ENCODE peak calls at places on chromosomes 3 and 15, in four cellular contexts. One of them, this sample, is unnamed.

GRCh38 chr15:64017082-64017588 is 29.1 kb downstream of the DAPK2 start:
- DNase-seq in stomach: no peak
- DNase-seq in K562: no peak
- DNase-seq in esophagus muscularis mucosa: no peak
- DNase-seq in this sample: no peak

GRCh38 chr15:52113246-52113645 is 671 bp upstream of the BCL2L10 start:
- DNase-seq in stomach: no peak
- DNase-seq in K562: no peak
- DNase-seq in esophagus muscularis mucosa: no peak
- DNase-seq in this sample: no peak

GRCh38 chr3:15205934-15206661 is at the start of gene CAPN7:
- DNase-seq in stomach: peak
- DNase-seq in K562: peak
- DNase-seq in esophagus muscularis mucosa: peak
- DNase-seq in this sample: peak

GRCh38 chr3:138197058-138197457 is 10.0 kb downstream of the ARMC8 start:
- DNase-seq in stomach: no peak
- DNase-seq in K562: peak
- DNase-seq in esophagus muscularis mucosa: no peak
- DNase-seq in this sample: no peak

GRCh38 chr3:112115806-112116383 is 17.2 kb downstream of the GCSAM start:
- DNase-seq in stomach: no peak
- DNase-seq in K562: no peak
- DNase-seq in esophagus muscularis mucosa: peak
- DNase-seq in this sample: no peak

GRCh38 chr3:52839268-52839575 is 4.4 kb upstream of the MUSTN1 start:
- DNase-seq in stomach: no peak
- DNase-seq in K562: no peak
- DNase-seq in esophagus muscularis mucosa: no peak
- DNase-seq in this sample: no peak

GRCh38 chr3:183654727-183655126 is 19.3 kb downstream of the KLHL24 start:
- DNase-seq in stomach: no peak
- DNase-seq in K562: no peak
- DNase-seq in esophagus muscularis mucosa: no peak
- DNase-seq in this sample: no peak

GRCh38 chr15:35013370-35013769 is 25.3 kb upstream of the ZNF770 start:
- DNase-seq in stomach: no peak
- DNase-seq in K562: no peak
- DNase-seq in esophagus muscularis mucosa: no peak
- DNase-seq in this sample: no peak

GRCh38 chr3:133130168-133130567 is 92.0 kb downstream of the TMEM108 start:
- DNase-seq in stomach: no peak
- DNase-seq in K562: no peak
- DNase-seq in esophagus muscularis mucosa: no peak
- DNase-seq in this sample: no peak

GRCh38 chr15:66761723-66762595 is 59.9 kb downstream of the SMAD6 start:
- DNase-seq in stomach: no peak
- DNase-seq in K562: no peak
- DNase-seq in esophagus muscularis mucosa: no peak
- DNase-seq in this sample: no peak

GRCh38 chr3:73766599-73767378 is 142.0 kb upstream of the PDZRN3 start:
- DNase-seq in stomach: no peak
- DNase-seq in K562: no peak
- DNase-seq in esophagus muscularis mucosa: no peak
- DNase-seq in this sample: peak

GRCh38 chr3:172044833-172045585 is 5.6 kb downstream of the FNDC3B start:
- DNase-seq in stomach: no peak
- DNase-seq in K562: no peak
- DNase-seq in esophagus muscularis mucosa: no peak
- DNase-seq in this sample: no peak

GRCh38 chr3:148643389-148643840 is 54.3 kb upstream of the AGTR1 start:
- DNase-seq in stomach: no peak
- DNase-seq in K562: no peak
- DNase-seq in esophagus muscularis mucosa: no peak
- DNase-seq in this sample: no peak

GRCh38 chr15:58062983-58063382 is 2.5 kb downstream of the ALDH1A2 start:
- DNase-seq in stomach: no peak
- DNase-seq in K562: no peak
- DNase-seq in esophagus muscularis mucosa: no peak
- DNase-seq in this sample: no peak

GRCh38 chr3:36381311-36381956 is 1.1 kb downstream of the STAC start:
- DNase-seq in stomach: no peak
- DNase-seq in K562: no peak
- DNase-seq in esophagus muscularis mucosa: peak
- DNase-seq in this sample: no peak

GRCh38 chr15:31202953-31203352 is 101.4 kb upstream of the TRPM1 start:
- DNase-seq in stomach: no peak
- DNase-seq in K562: no peak
- DNase-seq in esophagus muscularis mucosa: no peak
- DNase-seq in this sample: no peak

GRCh38 chr3:32117324-32117723 is 10.9 kb downstream of the GPD1L start:
- DNase-seq in stomach: no peak
- DNase-seq in K562: no peak
- DNase-seq in esophagus muscularis mucosa: no peak
- DNase-seq in this sample: no peak

GRCh38 chr3:149539491-149539890 is 65.0 kb downstream of the TM4SF4 start:
- DNase-seq in stomach: no peak
- DNase-seq in K562: no peak
- DNase-seq in esophagus muscularis mucosa: no peak
- DNase-seq in this sample: no peak

GRCh38 chr15:70833897-70834765 is 19.8 kb downstream of the LARP6 start:
- DNase-seq in stomach: no peak
- DNase-seq in K562: no peak
- DNase-seq in esophagus muscularis mucosa: peak
- DNase-seq in this sample: no peak

GRCh38 chr15:47720555-47720954 is 3.2 kb downstream of the SEMA6D start:
- DNase-seq in stomach: no peak
- DNase-seq in K562: no peak
- DNase-seq in esophagus muscularis mucosa: no peak
- DNase-seq in this sample: no peak

GRCh38 chr15:42239528-42240245 is 31.6 kb upstream of the VPS39 start:
- DNase-seq in stomach: no peak
- DNase-seq in K562: no peak
- DNase-seq in esophagus muscularis mucosa: no peak
- DNase-seq in this sample: no peak

GRCh38 chr3:100613721-100614390 is 4.5 kb downstream of the ADGRG7 start:
- DNase-seq in stomach: no peak
- DNase-seq in K562: no peak
- DNase-seq in esophagus muscularis mucosa: no peak
- DNase-seq in this sample: no peak

GRCh38 chr3:141456328-141456689 is 30.5 kb upstream of the RASA2 start:
- DNase-seq in stomach: no peak
- DNase-seq in K562: no peak
- DNase-seq in esophagus muscularis mucosa: no peak
- DNase-seq in this sample: no peak

GRCh38 chr3:144058713-144059112 is 87.1 kb downstream of the DIPK2A start:
- DNase-seq in stomach: no peak
- DNase-seq in K562: no peak
- DNase-seq in esophagus muscularis mucosa: no peak
- DNase-seq in this sample: no peak

GRCh38 chr15:73330206-73331051 is 38.3 kb downstream of the HCN4 start:
- DNase-seq in stomach: no peak
- DNase-seq in K562: no peak
- DNase-seq in esophagus muscularis mucosa: no peak
- DNase-seq in this sample: peak

GRCh38 chr15:67092726-67093125 is 27.3 kb downstream of the SMAD3 start:
- DNase-seq in stomach: no peak
- DNase-seq in K562: no peak
- DNase-seq in esophagus muscularis mucosa: no peak
- DNase-seq in this sample: no peak

GRCh38 chr3:138465927-138466326 is 31.5 kb downstream of the ESYT3 start:
- DNase-seq in stomach: no peak
- DNase-seq in K562: no peak
- DNase-seq in esophagus muscularis mucosa: peak
- DNase-seq in this sample: no peak

GRCh38 chr3:58063424-58063823 is 55.2 kb downstream of the FLNB start:
- DNase-seq in stomach: peak
- DNase-seq in K562: peak
- DNase-seq in esophagus muscularis mucosa: no peak
- DNase-seq in this sample: peak

GRCh38 chr15:38062679-38063078 is 128.2 kb downstream of the TMCO5A start:
- DNase-seq in stomach: no peak
- DNase-seq in K562: no peak
- DNase-seq in esophagus muscularis mucosa: no peak
- DNase-seq in this sample: no peak

GRCh38 chr3:14698601-14699244 is 23.8 kb downstream of the C3orf20 start:
- DNase-seq in stomach: no peak
- DNase-seq in K562: no peak
- DNase-seq in esophagus muscularis mucosa: no peak
- DNase-seq in this sample: no peak

GRCh38 chr3:118988198-118988842 is 46.3 kb downstream of the IGSF11 start:
- DNase-seq in stomach: no peak
- DNase-seq in K562: no peak
- DNase-seq in esophagus muscularis mucosa: no peak
- DNase-seq in this sample: no peak
- H3K4me3 ChIP-seq in stomach: no peak
- H3K4me3 ChIP-seq in K562: no peak
- H3K4me3 ChIP-seq in esophagus muscularis mucosa: no peak
- H3K4me3 ChIP-seq in this sample: no peak

GRCh38 chr15:92925409-92925808 is 25.3 kb downstream of the CHD2 start:
- DNase-seq in stomach: no peak
- DNase-seq in K562: no peak
- DNase-seq in esophagus muscularis mucosa: no peak
- DNase-seq in this sample: no peak
- H3K27ac ChIP-seq in stomach: no peak
- H3K27ac ChIP-seq in K562: no peak
- H3K27ac ChIP-seq in esophagus muscularis mucosa: no peak
- H3K27ac ChIP-seq in this sample: no peak

GRCh38 chr3:191362036-191362435 is 31.7 kb upstream of the UTS2B start:
- DNase-seq in stomach: no peak
- DNase-seq in K562: no peak
- DNase-seq in esophagus muscularis mucosa: no peak
- DNase-seq in this sample: no peak

GRCh38 chr3:191362524-191363090 is 32.3 kb upstream of the UTS2B start:
- DNase-seq in stomach: no peak
- DNase-seq in K562: no peak
- DNase-seq in esophagus muscularis mucosa: no peak
- DNase-seq in this sample: no peak

GRCh38 chr3:191363221-191363620 is 32.9 kb upstream of the UTS2B start:
- DNase-seq in stomach: no peak
- DNase-seq in K562: no peak
- DNase-seq in esophagus muscularis mucosa: no peak
- DNase-seq in this sample: no peak

GRCh38 chr3:191369081-191370010 is 39.0 kb upstream of the UTS2B start:
- DNase-seq in stomach: no peak
- DNase-seq in K562: no peak
- DNase-seq in esophagus muscularis mucosa: no peak
- DNase-seq in this sample: no peak

DNA sequence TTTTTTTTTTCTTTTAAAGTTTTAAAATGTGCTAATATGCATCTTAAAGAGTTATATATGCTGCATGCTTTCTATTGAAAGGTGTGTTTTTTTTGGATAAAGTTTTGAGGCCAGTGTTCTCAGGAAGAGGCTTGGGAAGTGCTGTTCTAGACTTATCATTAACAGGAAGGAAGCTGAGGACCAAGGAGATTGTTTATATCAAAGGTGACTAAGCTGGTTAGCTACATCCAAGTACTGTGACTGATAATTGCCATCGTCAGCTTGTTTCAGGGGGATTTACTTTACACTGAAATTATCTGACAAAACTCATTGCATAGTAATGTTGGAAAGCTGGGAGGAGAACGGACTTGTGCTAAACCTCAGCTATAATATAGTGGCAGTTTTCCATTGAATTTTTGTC is 36.3 kb upstream of the UTS2B start:
- DNase-seq in stomach: no peak
- DNase-seq in K562: peak
- DNase-seq in esophagus muscularis mucosa: no peak
- DNase-seq in this sample: no peak
- TF ChIP-seq POLR2AphosphoS5 in stomach: no peak
- TF ChIP-seq POLR2AphosphoS5 in K562: no peak
- TF ChIP-seq POLR2AphosphoS5 in esophagus muscularis mucosa: no peak
- TF ChIP-seq POLR2AphosphoS5 in this sample: no peak

GRCh38 chr3:101685870-101686307 is 629 bp downstream of the RPL24 start:
- DNase-seq in stomach: no peak
- DNase-seq in K562: no peak
- DNase-seq in esophagus muscularis mucosa: no peak
- DNase-seq in this sample: no peak

GRCh38 chr3:101689291-101689690 is 2.8 kb upstream of the RPL24 start:
- DNase-seq in stomach: no peak
- DNase-seq in K562: no peak
- DNase-seq in esophagus muscularis mucosa: no peak
- DNase-seq in this sample: no peak

GRCh38 chr3:101687142-101687931 is 819 bp upstream of the RPL24 start:
- DNase-seq in stomach: no peak
- DNase-seq in K562: peak
- DNase-seq in esophagus muscularis mucosa: no peak
- DNase-seq in this sample: no peak

GRCh38 chr3:101680466-101680865 is 3.5 kb upstream of the ZBTB11 start:
- DNase-seq in stomach: no peak
- DNase-seq in K562: no peak
- DNase-seq in esophagus muscularis mucosa: no peak
- DNase-seq in this sample: no peak

GRCh38 chr3:101685050-101685400 is 1.5 kb downstream of the RPL24 start:
- DNase-seq in stomach: no peak
- DNase-seq in K562: no peak
- DNase-seq in esophagus muscularis mucosa: no peak
- DNase-seq in this sample: no peak
- H3K4me3 ChIP-seq in stomach: peak
- H3K4me3 ChIP-seq in K562: peak
- H3K4me3 ChIP-seq in esophagus muscularis mucosa: peak
- H3K4me3 ChIP-seq in this sample: peak

DNA sequence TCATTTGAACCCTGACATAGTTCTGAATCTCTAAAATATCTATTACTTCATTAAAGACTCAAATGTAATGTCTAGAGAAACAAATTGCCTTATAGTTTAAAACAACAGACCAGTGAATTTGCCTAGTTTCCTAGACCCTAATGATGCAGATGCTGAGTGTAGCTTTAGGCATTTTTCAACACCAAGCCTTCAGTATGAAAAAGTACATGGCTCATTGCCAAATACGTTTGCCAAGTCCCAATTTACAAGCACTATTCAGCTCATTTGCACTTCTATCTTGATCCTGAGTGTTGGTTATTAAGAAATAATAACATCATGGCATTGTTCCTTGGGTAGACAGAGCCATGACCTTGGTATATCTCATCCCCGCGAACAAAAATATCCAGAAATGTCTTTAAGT is 46.8 kb downstream of the EOMES start:
- DNase-seq in stomach: no peak
- DNase-seq in K562: no peak
- DNase-seq in esophagus muscularis mucosa: no peak
- DNase-seq in this sample: no peak
- H3K27ac ChIP-seq in stomach: no peak
- H3K27ac ChIP-seq in K562: no peak
- H3K27ac ChIP-seq in esophagus muscularis mucosa: no peak
- H3K27ac ChIP-seq in this sample: no peak

GRCh38 chr15:90660195-90660995 is 56.8 kb upstream of the BLM start:
- DNase-seq in stomach: peak
- DNase-seq in K562: peak
- DNase-seq in esophagus muscularis mucosa: no peak
- DNase-seq in this sample: peak
- TF ChIP-seq POLR2AphosphoS5 in stomach: no peak
- TF ChIP-seq POLR2AphosphoS5 in K562: no peak
- TF ChIP-seq POLR2AphosphoS5 in esophagus muscularis mucosa: no peak
- TF ChIP-seq POLR2AphosphoS5 in this sample: no peak